ENCODE peak calls at places on chromosome 10, in four cellular contexts. One of them, this sample, is unnamed.

GRCh38 chr10:120684211-120684610 is 167.0 kb upstream of the WDR11 start:
- DNase-seq in neural crest cell: no peak
- DNase-seq in T-helper 1 cell: no peak
- DNase-seq in activated naive CD8-positive, alpha-beta T cell treated with anti-CD3 and anti-CD28 coated beads, Interleukin-2, amount 10 ng/mL, durations not matched to agents 7 days and 5 days: no peak
- DNase-seq in this sample: no peak

GRCh38 chr10:13865758-13866491 is 279.2 kb downstream of the PRPF18 start:
- DNase-seq in neural crest cell: peak
- DNase-seq in T-helper 1 cell: no peak
- DNase-seq in activated naive CD8-positive, alpha-beta T cell treated with anti-CD3 and anti-CD28 coated beads, Interleukin-2, amount 10 ng/mL, durations not matched to agents 7 days and 5 days: no peak
- DNase-seq in this sample: no peak

GRCh38 chr10:53469383-53469782 is 696.8 kb upstream of the MBL2 start:
- DNase-seq in neural crest cell: no peak
- DNase-seq in T-helper 1 cell: no peak
- DNase-seq in activated naive CD8-positive, alpha-beta T cell treated with anti-CD3 and anti-CD28 coated beads, Interleukin-2, amount 10 ng/mL, durations not matched to agents 7 days and 5 days: no peak
- DNase-seq in this sample: no peak

GRCh38 chr10:121414366-121414765 is 183.9 kb downstream of the FGFR2 start:
- DNase-seq in neural crest cell: no peak
- DNase-seq in T-helper 1 cell: no peak
- DNase-seq in activated naive CD8-positive, alpha-beta T cell treated with anti-CD3 and anti-CD28 coated beads, Interleukin-2, amount 10 ng/mL, durations not matched to agents 7 days and 5 days: no peak
- DNase-seq in this sample: no peak

GRCh38 chr10:29956335-29956924 is 103.0 kb downstream of the JCAD start:
- DNase-seq in neural crest cell: no peak
- DNase-seq in T-helper 1 cell: no peak
- DNase-seq in activated naive CD8-positive, alpha-beta T cell treated with anti-CD3 and anti-CD28 coated beads, Interleukin-2, amount 10 ng/mL, durations not matched to agents 7 days and 5 days: no peak
- DNase-seq in this sample: no peak

GRCh38 chr10:132498562-132499366 is 38.8 kb upstream of the INPP5A start:
- DNase-seq in neural crest cell: no peak
- DNase-seq in T-helper 1 cell: no peak
- DNase-seq in activated naive CD8-positive, alpha-beta T cell treated with anti-CD3 and anti-CD28 coated beads, Interleukin-2, amount 10 ng/mL, durations not matched to agents 7 days and 5 days: peak
- DNase-seq in this sample: no peak

GRCh38 chr10:88680958-88681357 is 16.7 kb downstream of the LIPF start:
- DNase-seq in neural crest cell: no peak
- DNase-seq in T-helper 1 cell: no peak
- DNase-seq in activated naive CD8-positive, alpha-beta T cell treated with anti-CD3 and anti-CD28 coated beads, Interleukin-2, amount 10 ng/mL, durations not matched to agents 7 days and 5 days: no peak
- DNase-seq in this sample: no peak

GRCh38 chr10:90856964-90857634 is 740 bp downstream of the HTR7 start:
- DNase-seq in neural crest cell: no peak
- DNase-seq in T-helper 1 cell: no peak
- DNase-seq in activated naive CD8-positive, alpha-beta T cell treated with anti-CD3 and anti-CD28 coated beads, Interleukin-2, amount 10 ng/mL, durations not matched to agents 7 days and 5 days: peak
- DNase-seq in this sample: no peak

GRCh38 chr10:16297652-16298051 is 139.2 kb upstream of the PTER start:
- DNase-seq in neural crest cell: no peak
- DNase-seq in T-helper 1 cell: no peak
- DNase-seq in activated naive CD8-positive, alpha-beta T cell treated with anti-CD3 and anti-CD28 coated beads, Interleukin-2, amount 10 ng/mL, durations not matched to agents 7 days and 5 days: no peak
- DNase-seq in this sample: no peak

GRCh38 chr10:48602401-48603135 is 2.3 kb downstream of the ARHGAP22 start:
- DNase-seq in neural crest cell: no peak
- DNase-seq in T-helper 1 cell: no peak
- DNase-seq in activated naive CD8-positive, alpha-beta T cell treated with anti-CD3 and anti-CD28 coated beads, Interleukin-2, amount 10 ng/mL, durations not matched to agents 7 days and 5 days: no peak
- DNase-seq in this sample: no peak

GRCh38 chr10:44647473-44647872 is 262.6 kb upstream of the CXCL12 start:
- DNase-seq in neural crest cell: no peak
- DNase-seq in T-helper 1 cell: no peak
- DNase-seq in activated naive CD8-positive, alpha-beta T cell treated with anti-CD3 and anti-CD28 coated beads, Interleukin-2, amount 10 ng/mL, durations not matched to agents 7 days and 5 days: no peak
- DNase-seq in this sample: no peak

GRCh38 chr10:62772186-62772950 is 32.2 kb upstream of the ADO start:
- DNase-seq in neural crest cell: no peak
- DNase-seq in T-helper 1 cell: no peak
- DNase-seq in activated naive CD8-positive, alpha-beta T cell treated with anti-CD3 and anti-CD28 coated beads, Interleukin-2, amount 10 ng/mL, durations not matched to agents 7 days and 5 days: no peak
- DNase-seq in this sample: no peak

GRCh38 chr10:132158810-132159209 is 27.9 kb upstream of the DPYSL4 start:
- DNase-seq in neural crest cell: no peak
- DNase-seq in T-helper 1 cell: peak
- DNase-seq in activated naive CD8-positive, alpha-beta T cell treated with anti-CD3 and anti-CD28 coated beads, Interleukin-2, amount 10 ng/mL, durations not matched to agents 7 days and 5 days: no peak
- DNase-seq in this sample: no peak

GRCh38 chr10:24382979-24383663 is 174.2 kb downstream of the KIAA1217 start:
- DNase-seq in neural crest cell: no peak
- DNase-seq in T-helper 1 cell: no peak
- DNase-seq in activated naive CD8-positive, alpha-beta T cell treated with anti-CD3 and anti-CD28 coated beads, Interleukin-2, amount 10 ng/mL, durations not matched to agents 7 days and 5 days: no peak
- DNase-seq in this sample: no peak

GRCh38 chr10:79502561-79503309 is 9.6 kb upstream of the EIF5AL1 start:
- DNase-seq in neural crest cell: no peak
- DNase-seq in T-helper 1 cell: no peak
- DNase-seq in activated naive CD8-positive, alpha-beta T cell treated with anti-CD3 and anti-CD28 coated beads, Interleukin-2, amount 10 ng/mL, durations not matched to agents 7 days and 5 days: no peak
- DNase-seq in this sample: no peak

GRCh38 chr10:29622382-29622885 is 12.3 kb downstream of the SVIL start:
- DNase-seq in neural crest cell: no peak
- DNase-seq in T-helper 1 cell: no peak
- DNase-seq in activated naive CD8-positive, alpha-beta T cell treated with anti-CD3 and anti-CD28 coated beads, Interleukin-2, amount 10 ng/mL, durations not matched to agents 7 days and 5 days: no peak
- DNase-seq in this sample: no peak

GRCh38 chr10:14074062-14074884 is 256.5 kb downstream of the FRMD4A start:
- DNase-seq in neural crest cell: no peak
- DNase-seq in T-helper 1 cell: no peak
- DNase-seq in activated naive CD8-positive, alpha-beta T cell treated with anti-CD3 and anti-CD28 coated beads, Interleukin-2, amount 10 ng/mL, durations not matched to agents 7 days and 5 days: no peak
- DNase-seq in this sample: peak

GRCh38 chr10:88117869-88118632 is 254.6 kb downstream of the PTEN start:
- DNase-seq in neural crest cell: no peak
- DNase-seq in T-helper 1 cell: no peak
- DNase-seq in activated naive CD8-positive, alpha-beta T cell treated with anti-CD3 and anti-CD28 coated beads, Interleukin-2, amount 10 ng/mL, durations not matched to agents 7 days and 5 days: no peak
- DNase-seq in this sample: no peak

GRCh38 chr10:91296471-91296870 is 76.0 kb downstream of the PCGF5 start:
- DNase-seq in neural crest cell: no peak
- DNase-seq in T-helper 1 cell: no peak
- DNase-seq in activated naive CD8-positive, alpha-beta T cell treated with anti-CD3 and anti-CD28 coated beads, Interleukin-2, amount 10 ng/mL, durations not matched to agents 7 days and 5 days: no peak
- DNase-seq in this sample: no peak

GRCh38 chr10:17562572-17562971 is 54.6 kb downstream of the HACD1 start:
- DNase-seq in neural crest cell: no peak
- DNase-seq in T-helper 1 cell: no peak
- DNase-seq in activated naive CD8-positive, alpha-beta T cell treated with anti-CD3 and anti-CD28 coated beads, Interleukin-2, amount 10 ng/mL, durations not matched to agents 7 days and 5 days: no peak
- DNase-seq in this sample: no peak

GRCh38 chr10:59880976-59881510 is 25.3 kb downstream of the CCDC6 start:
- DNase-seq in neural crest cell: no peak
- DNase-seq in T-helper 1 cell: no peak
- DNase-seq in activated naive CD8-positive, alpha-beta T cell treated with anti-CD3 and anti-CD28 coated beads, Interleukin-2, amount 10 ng/mL, durations not matched to agents 7 days and 5 days: peak
- DNase-seq in this sample: no peak

GRCh38 chr10:115936926-115937755 is 335.9 kb downstream of the GFRA1 start:
- DNase-seq in neural crest cell: no peak
- DNase-seq in T-helper 1 cell: no peak
- DNase-seq in activated naive CD8-positive, alpha-beta T cell treated with anti-CD3 and anti-CD28 coated beads, Interleukin-2, amount 10 ng/mL, durations not matched to agents 7 days and 5 days: no peak
- DNase-seq in this sample: no peak

GRCh38 chr10:34116220-34116623 is 698.9 kb downstream of the PARD3 start:
- DNase-seq in neural crest cell: no peak
- DNase-seq in T-helper 1 cell: no peak
- DNase-seq in activated naive CD8-positive, alpha-beta T cell treated with anti-CD3 and anti-CD28 coated beads, Interleukin-2, amount 10 ng/mL, durations not matched to agents 7 days and 5 days: no peak
- DNase-seq in this sample: no peak

GRCh38 chr10:4283841-4284610 is 499.0 kb upstream of the KLF6 start:
- DNase-seq in neural crest cell: no peak
- DNase-seq in T-helper 1 cell: no peak
- DNase-seq in activated naive CD8-positive, alpha-beta T cell treated with anti-CD3 and anti-CD28 coated beads, Interleukin-2, amount 10 ng/mL, durations not matched to agents 7 days and 5 days: no peak
- DNase-seq in this sample: peak

GRCh38 chr10:113616244-113617074 is 47.4 kb downstream of the NRAP start:
- DNase-seq in neural crest cell: peak
- DNase-seq in T-helper 1 cell: no peak
- DNase-seq in activated naive CD8-positive, alpha-beta T cell treated with anti-CD3 and anti-CD28 coated beads, Interleukin-2, amount 10 ng/mL, durations not matched to agents 7 days and 5 days: no peak
- DNase-seq in this sample: no peak

GRCh38 chr10:67772894-67773511 is 65.0 kb downstream of the DNAJC12 start:
- DNase-seq in neural crest cell: no peak
- DNase-seq in T-helper 1 cell: no peak
- DNase-seq in activated naive CD8-positive, alpha-beta T cell treated with anti-CD3 and anti-CD28 coated beads, Interleukin-2, amount 10 ng/mL, durations not matched to agents 7 days and 5 days: no peak
- DNase-seq in this sample: no peak

GRCh38 chr10:118594392-118595063 is 920 bp downstream of the PRLHR start:
- DNase-seq in neural crest cell: peak
- DNase-seq in T-helper 1 cell: peak
- DNase-seq in activated naive CD8-positive, alpha-beta T cell treated with anti-CD3 and anti-CD28 coated beads, Interleukin-2, amount 10 ng/mL, durations not matched to agents 7 days and 5 days: peak
- DNase-seq in this sample: peak